ENCODE peak calls at places on chromosomes 5 and 9, in five cellular contexts. H is retina; X is activated naive CD8-positive, alpha-beta T cell treated with anti-CD3 and anti-CD28 coated beads, Interleukin-2, amount 50 U/mL, for 24 hours; S is NCI-H187; U is IMR-90. C is an unnamed sample.

GRCh38 chr5:36777105-36777757 is 99.3 kb upstream of the NIPBL start:
- DNase-seq in H (peak; percentile 14), X (no peak), S (no peak), U (peak; percentile 27), C (no peak)

GRCh38 chr9:137968235-137968634 is 90.7 kb downstream of the CACNA1B start:
- DNase-seq in H (no peak), X (no peak), S (no peak), U (no peak), C (no peak)

GRCh38 chr5:150130493-150130922 is 25.1 kb downstream of the PDGFRB start:
- DNase-seq in H (no peak), X (no peak), S (no peak), U (no peak), C (no peak)

GRCh38 chr5:90982576-90982975 is 400.5 kb downstream of the ARRDC3 start:
- DNase-seq in H (no peak), X (no peak), S (no peak), U (no peak), C (no peak)

GRCh38 chr9:96423985-96424336 is 5.8 kb upstream of the ZNF367 start:
- DNase-seq in H (no peak), X (no peak), S (no peak), U (no peak), C (no peak)

GRCh38 chr9:113056191-113057106 is at the start of gene ZFP37:
- DNase-seq in H (peak; percentile 97), X (peak; percentile 78), S (peak; percentile 63), U (peak; percentile 94), C (peak; percentile 78)

GRCh38 chr5:72817076-72817476 is 615 bp downstream of the TNPO1 start:
- DNase-seq in H (no peak), X (peak; percentile 40), S (no peak), U (peak; percentile 88), C (peak; percentile 63)

GRCh38 chr9:6441269-6441668 is 28.3 kb downstream of the UHRF2 start:
- DNase-seq in H (no peak), X (no peak), S (no peak), U (peak; percentile 27), C (no peak)

GRCh38 chr9:80806675-80807074 is 882.7 kb downstream of the TLE1 start:
- DNase-seq in H (no peak), X (no peak), S (no peak), U (peak; percentile 33), C (no peak)

GRCh38 chr9:106733828-106734227 is 129.1 kb upstream of the ZNF462 start:
- DNase-seq in H (no peak), X (no peak), S (no peak), U (no peak), C (no peak)

GRCh38 chr9:117076571-117077300 is 338.1 kb downstream of the ASTN2 start:
- DNase-seq in H (no peak), X (no peak), S (no peak), U (no peak), C (no peak)

GRCh38 chr5:115179068-115179958 is 9.6 kb upstream of the TRIM36 start:
- DNase-seq in H (peak; percentile 90), X (no peak), S (no peak), U (no peak), C (no peak)

GRCh38 chr9:127896395-127897193 is 2.8 kb downstream of the ST6GALNAC6 start:
- DNase-seq in H (no peak), X (no peak), S (no peak), U (no peak), C (no peak)